ENCODE peak calls at places on chromosomes 3 and 15, in ten cellular contexts. E is H4; P is stimulated activated CD4-positive, alpha-beta T cell treated with anti-CD3 and anti-CD28 coated beads, TNF-alpha, amount 100 ng/mL, for 4 hours; C is choroid plexus epithelial cell; L is stimulated activated CD8-positive, alpha-beta memory T cell treated with anti-CD3 and anti-CD28 coated beads, Interleukin-2, amount 100 ng/mL, for 1 hour; T is cardiac fibroblast; U is glutamatergic neuron; A is GM13977; X is DMS 273 treated with DMSO at 0.1 percent for 48 hours; J is RWPE1. Q is an unnamed sample.

GRCh38 chr3:177977381-177978158 is 558.7 kb upstream of the KCNMB2 start:
- DNase-seq in L (no peak), C (peak; percentile 94), U (no peak), E (peak; percentile 41), J (peak; percentile 10), A (no peak), P (no peak), X (no peak), T (peak; percentile 95), Q (peak; percentile 89)

GRCh38 chr3:155281892-155282291 is 11.6 kb downstream of the STRIT1 start:
- DNase-seq in U (no peak), A (no peak), X (no peak), T (peak; percentile 18), J (no peak), L (no peak), E (no peak), C (peak; percentile 58), P (no peak), Q (peak; percentile 43)

GRCh38 chr3:136957751-136958288 is at the start of gene IL20RB:
- DNase-seq in J (peak; percentile 82), U (no peak), P (no peak), L (no peak), X (no peak), A (no peak), T (peak; percentile 82), C (peak; percentile 67), E (peak; percentile 78), Q (peak; percentile 94)

GRCh38 chr3:1091276-1091675 is 1.5 kb upstream of the CNTN6 start:
- DNase-seq in C (peak; percentile 2), X (no peak), P (no peak), J (no peak), E (no peak), A (no peak), T (no peak), U (no peak), L (no peak), Q (no peak)

GRCh38 chr15:92095691-92096090 is 242.2 kb downstream of the SLCO3A1 start:
- DNase-seq in U (no peak), E (no peak), J (no peak), T (no peak), C (no peak), X (no peak), L (no peak), P (no peak), A (peak; percentile 35), Q (no peak)

GRCh38 chr3:21017115-21017852 is 733.7 kb downstream of the ZNF385D start:
- DNase-seq in U (peak; percentile 17), P (no peak), J (peak; percentile 74), X (no peak), A (no peak), E (no peak), L (no peak), C (no peak), T (peak; percentile 1), Q (peak; percentile 1)

GRCh38 chr3:40309925-40310635 is 573 bp downstream of the EIF1B start:
- DNase-seq in J (peak; percentile 10), U (peak; percentile 66), L (peak; percentile 6), E (no peak), X (no peak), A (peak; percentile 42), T (peak; percentile 50), C (peak; percentile 57), P (no peak), Q (peak; percentile 54)

GRCh38 chr3:138412821-138413531 is 21.4 kb upstream of the ESYT3 start:
- DNase-seq in J (no peak), E (no peak), C (no peak), P (no peak), L (no peak), A (no peak), U (no peak), X (no peak), T (peak; percentile 60), Q (no peak)

GRCh38 chr15:81326466-81327212 is 2.7 kb upstream of the STARD5 start:
- DNase-seq in J (no peak), X (no peak), T (peak; percentile 21), U (no peak), P (no peak), L (no peak), E (no peak), A (no peak), C (no peak), Q (no peak)

GRCh38 chr15:95604634-95605036 is 725.9 kb upstream of the NR2F2 start:
- DNase-seq in E (peak; percentile 25), J (peak; percentile 4), U (no peak), T (peak; percentile 70), X (no peak), L (no peak), P (no peak), A (no peak), C (peak; percentile 32), Q (peak; percentile 98)

GRCh38 chr3:9503283-9503682 is 50.3 kb downstream of the LHFPL4 start:
- DNase-seq in P (peak; percentile 32), U (peak; percentile 87), A (peak; percentile 81), L (peak; percentile 43), J (peak; percentile 61), E (peak; percentile 50), C (peak; percentile 84), X (no peak), T (peak; percentile 79), Q (peak; percentile 64)

GRCh38 chr15:95495033-95495541 is 835.4 kb upstream of the NR2F2 start:
- DNase-seq in P (no peak), L (no peak), A (no peak), E (no peak), J (no peak), T (no peak), U (no peak), C (no peak), X (no peak), Q (peak; percentile 34)